ENCODE peak calls at places on chromosomes 3 and 15, in ten cellular contexts. T, L, Z, M, U, B, C, I, S and V are unnamed samples.

GRCh38 chr3:4597204-4597985 is 104.2 kb downstream of the ITPR1 start:
- DNase-seq in B (no peak), S (no peak), U (no peak), Z (no peak), I (no peak), T (no peak), C (no peak), M (no peak), L (no peak), V (no peak)

GRCh38 chr3:150370129-150370602 is 37.9 kb upstream of the TSC22D2 start:
- DNase-seq in T (peak), U (peak), Z (no peak), C (peak), I (peak), S (peak), L (peak), B (peak), M (no peak), V (peak)

GRCh38 chr3:191003742-191004141 is 141.2 kb upstream of the GMNC start:
- DNase-seq in Z (no peak), U (no peak), M (no peak), L (no peak), S (no peak), B (no peak), I (no peak), T (no peak), C (no peak), V (no peak)

GRCh38 chr3:124594581-124594980 is 135.7 kb upstream of the UMPS start:
- DNase-seq in L (no peak), M (no peak), Z (no peak), I (no peak), C (no peak), U (no peak), B (no peak), T (no peak), S (no peak), V (no peak)

GRCh38 chr3:21750831-21751391 is at the start of gene ZNF385D:
- DNase-seq in I (peak), B (no peak), S (no peak), L (peak), T (peak), U (peak), Z (no peak), M (no peak), C (peak), V (peak)

GRCh38 chr15:62391565-62392262 is 226.6 kb upstream of the C2CD4B start:
- DNase-seq in C (peak), B (no peak), S (peak), M (peak), U (peak), I (peak), Z (peak), T (peak), L (peak), V (peak)

GRCh38 chr3:153158961-153159735 is 2.9 kb upstream of the RAP2B start:
- DNase-seq in I (no peak), T (no peak), L (no peak), U (no peak), S (peak), C (no peak), B (no peak), Z (no peak), M (no peak), V (peak)

GRCh38 chr15:67807141-67807540 is 18.2 kb upstream of the SKOR1 start:
- DNase-seq in C (peak), T (no peak), S (no peak), U (no peak), B (no peak), Z (no peak), L (no peak), I (no peak), M (no peak), V (no peak)

GRCh38 chr3:114556832-114557231 is 263.0 kb downstream of the TIGIT start:
- DNase-seq in I (no peak), C (no peak), M (no peak), L (no peak), Z (no peak), B (no peak), S (no peak), T (no peak), U (no peak), V (no peak)

GRCh38 chr15:92365079-92365478 is 28.6 kb upstream of the ST8SIA2 start:
- DNase-seq in C (no peak), M (no peak), U (no peak), I (peak), T (peak), B (no peak), L (peak), S (no peak), Z (no peak), V (no peak)

GRCh38 chr3:9028134-9028533 is 64.9 kb upstream of the RAD18 start:
- DNase-seq in B (no peak), I (no peak), T (peak), L (peak), Z (peak), M (no peak), U (no peak), S (no peak), C (no peak), V (no peak)

GRCh38 chr15:59299919-59300617 is 72.6 kb downstream of the MYO1E start:
- DNase-seq in L (peak), U (no peak), S (peak), B (peak), M (peak), I (peak), C (no peak), Z (peak), T (peak), V (peak)

GRCh38 chr15:80803580-80804525 is 24.7 kb downstream of the CEMIP start:
- DNase-seq in C (no peak), M (no peak), B (no peak), U (no peak), L (no peak), T (no peak), S (no peak), Z (no peak), I (no peak), V (no peak)

GRCh38 chr3:14235896-14236295 is 57.3 kb downstream of the LSM3 start:
- DNase-seq in T (no peak), S (no peak), M (no peak), Z (no peak), U (no peak), I (no peak), L (no peak), C (no peak), B (no peak), V (no peak)

GRCh38 chr3:105108823-105109222 is 257.9 kb upstream of the ALCAM start:
- DNase-seq in C (no peak), T (peak), U (no peak), I (peak), L (no peak), B (no peak), S (no peak), M (no peak), Z (no peak), V (peak)

DNA sequence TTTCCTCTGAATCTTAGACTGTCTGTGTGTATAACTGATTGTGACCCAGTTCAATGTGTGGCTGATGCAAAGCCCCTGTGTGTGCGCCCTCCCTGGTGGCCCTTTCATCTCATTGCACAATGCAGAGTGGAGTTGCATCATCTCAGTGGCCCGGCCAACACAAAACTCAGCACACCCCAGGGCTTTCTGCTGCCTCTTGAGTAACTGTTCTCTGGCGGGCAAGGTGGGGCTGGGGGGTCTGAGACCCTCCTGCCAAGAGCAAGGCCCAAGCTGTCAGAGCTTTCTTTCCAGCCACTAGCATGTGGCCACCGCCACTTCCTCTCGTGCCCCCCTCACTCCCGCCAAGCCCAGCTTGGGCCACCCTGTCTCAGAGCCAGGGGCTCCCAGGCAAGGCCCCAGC is 80.7 kb upstream of the ALDH1L1 start:
- DNase-seq in T (peak), Z (peak), I (peak), S (no peak), M (no peak), U (peak), L (peak), B (no peak), C (no peak), V (no peak)
- TF ChIP-seq CTCF in T (no peak), Z (no peak), I (no peak), S (no peak), M (no peak), U (no peak), L (peak), B (no peak), C (no peak), V (no peak)

GRCh38 chr15:71103102-71103676 is 12.1 kb upstream of the THSD4 start:
- DNase-seq in T (peak), Z (peak), C (no peak), M (no peak), I (peak), B (no peak), L (peak), U (no peak), S (peak), V (peak)
- TF ChIP-seq CTCF in T (peak), Z (no peak), C (no peak), M (peak), I (peak), B (peak), L (peak), U (peak), S (no peak), V (peak)

GRCh38 chr3:40869939-40870338 is 329.4 kb upstream of the CTNNB1 start:
- DNase-seq in C (peak), Z (no peak), S (no peak), I (no peak), L (no peak), B (no peak), M (no peak), U (peak), T (no peak), V (no peak)
- TF ChIP-seq CTCF in C (no peak), Z (no peak), S (no peak), I (no peak), L (peak), B (peak), M (peak), U (peak), T (no peak), V (peak)

GRCh38 chr3:140216249-140216648 is 281.3 kb downstream of the CLSTN2 start:
- DNase-seq in L (no peak), C (no peak), I (peak), M (peak), U (peak), B (peak), T (no peak), S (peak), Z (no peak), V (no peak)

GRCh38 chr3:140219161-140219745 is 284.3 kb downstream of the CLSTN2 start:
- DNase-seq in S (no peak), I (no peak), T (no peak), Z (no peak), C (no peak), M (no peak), B (no peak), L (no peak), U (no peak), V (no peak)

GRCh38 chr3:140223631-140224030 is 288.6 kb downstream of the CLSTN2 start:
- DNase-seq in C (no peak), U (no peak), I (peak), M (no peak), Z (no peak), S (peak), L (peak), T (no peak), B (no peak), V (peak)

GRCh38 chr3:140223197-140223596 is 288.2 kb downstream of the CLSTN2 start:
- DNase-seq in C (no peak), B (no peak), I (no peak), S (no peak), U (no peak), L (no peak), T (no peak), Z (no peak), M (no peak), V (no peak)

GRCh38 chr3:140219923-140220452 is 285.0 kb downstream of the CLSTN2 start:
- DNase-seq in M (peak), I (no peak), C (peak), T (no peak), S (no peak), L (no peak), B (no peak), Z (no peak), U (peak), V (no peak)
- TF ChIP-seq CTCF in M (peak), I (no peak), C (no peak), T (no peak), S (no peak), L (peak), B (peak), Z (no peak), U (peak), V (no peak)

GRCh38 chr15:52789601-52790165 is 453 bp downstream of the ONECUT1 start:
- DNase-seq in T (peak), L (peak), Z (no peak), I (no peak), M (peak), C (no peak), U (peak), S (no peak), B (no peak), V (no peak)
- TF ChIP-seq CTCF in T (no peak), L (no peak), Z (no peak), I (no peak), M (no peak), C (no peak), U (no peak), S (no peak), B (no peak), V (no peak)

DNA sequence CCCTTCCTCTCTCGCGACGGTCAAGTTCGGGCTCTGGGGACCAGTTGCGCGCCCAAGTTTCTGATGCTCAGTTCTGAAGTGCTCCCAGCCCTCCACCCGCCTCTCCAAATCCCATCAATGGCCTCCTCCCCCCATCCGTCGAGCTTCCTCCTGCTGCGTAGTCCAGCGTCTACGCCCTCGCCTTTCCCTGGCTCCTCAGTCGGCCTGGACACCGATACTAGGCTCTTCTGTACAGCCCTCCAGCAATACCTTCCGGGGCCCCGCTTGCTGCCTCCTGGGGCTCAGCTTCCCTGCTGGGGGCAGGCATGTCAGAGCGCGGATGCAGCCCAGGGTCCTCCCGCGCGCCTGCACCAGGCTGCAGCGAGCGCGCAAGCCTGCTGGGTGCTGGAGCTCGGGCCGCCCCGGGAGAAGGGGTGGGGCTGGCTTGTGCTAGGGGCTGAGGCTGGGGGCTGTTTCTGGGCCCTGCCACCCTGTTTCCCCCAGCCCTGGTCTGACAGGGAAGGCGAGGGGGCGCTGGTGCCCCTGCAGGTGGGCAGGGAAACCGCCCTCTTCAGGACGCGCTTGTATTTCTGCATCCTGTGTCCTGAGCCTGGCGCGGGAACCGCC is 353.3 kb upstream of the SUCLG2 start:
- DNase-seq in U (peak), M (no peak), T (no peak), S (no peak), Z (peak), C (peak), I (no peak), L (no peak), B (no peak), V (no peak)
- TF ChIP-seq CTCF in U (peak), M (no peak), T (no peak), S (no peak), Z (no peak), C (peak), I (no peak), L (no peak), B (no peak), V (no peak)

GRCh38 chr3:185979721-185980121 is 41.9 kb upstream of the TRA2B start:
- DNase-seq in U (peak), S (no peak), I (no peak), M (no peak), Z (no peak), B (no peak), C (no peak), L (no peak), T (no peak), V (no peak)

GRCh38 chr3:185976100-185976499 is 38.3 kb upstream of the TRA2B start:
- DNase-seq in C (no peak), Z (no peak), S (no peak), M (no peak), I (no peak), L (no peak), T (no peak), U (no peak), B (no peak), V (no peak)

GRCh38 chr3:185978516-185978915 is 40.7 kb upstream of the TRA2B start:
- DNase-seq in Z (no peak), T (no peak), B (no peak), C (no peak), L (no peak), M (no peak), U (no peak), S (no peak), I (no peak), V (no peak)

GRCh38 chr3:185976977-185977678 is 39.3 kb upstream of the TRA2B start:
- DNase-seq in S (peak), U (peak), B (no peak), L (peak), C (peak), T (peak), M (peak), I (peak), Z (peak), V (peak)

GRCh38 chr3:185977679-185978040 is 39.8 kb upstream of the TRA2B start:
- DNase-seq in L (no peak), C (no peak), B (no peak), S (no peak), Z (no peak), T (no peak), I (no peak), M (no peak), U (no peak), V (no peak)
- TF ChIP-seq CTCF in L (no peak), C (no peak), B (no peak), S (peak), Z (peak), T (no peak), I (no peak), M (no peak), U (no peak), V (no peak)

GRCh38 chr15:26866298-26867198 is at the start of gene GABRA5:
- DNase-seq in Z (no peak), L (peak), I (peak), T (peak), U (peak), S (no peak), B (no peak), M (no peak), C (peak), V (peak)
- TF ChIP-seq CTCF in Z (no peak), L (peak), I (no peak), T (no peak), U (peak), S (no peak), B (no peak), M (no peak), C (no peak), V (peak)

GRCh38 chr3:54433846-54434245 is 311.5 kb downstream of the CACNA2D3 start:
- DNase-seq in C (peak), T (no peak), Z (no peak), U (peak), L (no peak), M (no peak), B (no peak), I (no peak), S (no peak), V (peak)
- TF ChIP-seq CTCF in C (peak), T (no peak), Z (no peak), U (peak), L (no peak), M (no peak), B (no peak), I (no peak), S (no peak), V (peak)

GRCh38 chr3:195226900-195227447 is 44.0 kb downstream of the XXYLT1 start:
- DNase-seq in Z (no peak), L (no peak), U (peak), S (no peak), M (peak), B (no peak), T (peak), I (no peak), C (no peak), V (peak)
- TF ChIP-seq CTCF in Z (no peak), L (peak), U (peak), S (no peak), M (peak), B (no peak), T (peak), I (peak), C (no peak), V (peak)